ENCODE peak calls at places on chromosomes 12 and 14, in six cellular contexts. M is WTC11, H is K562, X is A549, J is HepG2, E is H1. U is an unnamed sample.

GRCh38 chr14:92926180-92926845 is 3.4 kb downstream of the CHGA start:
- DNase-seq in X (no peak), J (no peak), E (no peak), H (no peak), M (no peak), U (no peak)

GRCh38 chr12:72273499-72273837 is 1.3 kb downstream of the TRHDE start:
- DNase-seq in M (peak), H (no peak), E (no peak), X (no peak), J (no peak), U (no peak)

GRCh38 chr14:38867561-38868150 is 235.4 kb downstream of the SEC23A start:
- DNase-seq in X (peak), J (peak), M (peak), E (peak), H (peak), U (peak)

GRCh38 chr12:132127041-132127440 is 17.1 kb downstream of the DDX51 start:
- DNase-seq in E (no peak), X (no peak), H (no peak), J (no peak), M (no peak), U (no peak)

GRCh38 chr14:70622111-70622712 is 19.5 kb upstream of the TTC9 start:
- DNase-seq in X (peak), J (peak), H (no peak), M (peak), E (no peak), U (peak)

GRCh38 chr12:120474092-120474960 is 4.8 kb upstream of the SRSF9 start:
- DNase-seq in M (no peak), X (peak), J (no peak), E (no peak), H (peak), U (peak)

GRCh38 chr12:113103756-113104450 is 31.7 kb downstream of the RASAL1 start:
- DNase-seq in M (peak), X (peak), E (peak), J (peak), H (peak), U (no peak)

GRCh38 chr12:95788637-95789036 is 1.9 kb downstream of the NTN4 start:
- DNase-seq in J (no peak), M (no peak), X (no peak), E (no peak), H (no peak), U (peak)

GRCh38 chr12:12714276-12715001 is 2.7 kb upstream of the CDKN1B start:
- DNase-seq in X (peak), M (no peak), H (no peak), E (no peak), J (no peak), U (peak)

GRCh38 chr12:89756638-89757321 is 48.1 kb upstream of the ATP2B1 start:
- DNase-seq in E (no peak), M (no peak), X (peak), H (peak), J (peak), U (peak)

GRCh38 chr12:42473130-42473529 is 116.4 kb downstream of the PRICKLE1 start:
- DNase-seq in J (no peak), H (no peak), M (no peak), X (no peak), E (no peak), U (no peak)

GRCh38 chr12:99059824-99060526 is 414.9 kb downstream of the APAF1 start:
- DNase-seq in M (no peak), X (no peak), J (no peak), E (no peak), H (no peak), U (no peak)

GRCh38 chr14:60753264-60754126 is 18.9 kb downstream of the MNAT1 start:
- DNase-seq in H (no peak), J (no peak), X (no peak), E (no peak), M (no peak), U (no peak)

GRCh38 chr12:129886541-129886940 is 17.3 kb downstream of the TMEM132D start:
- DNase-seq in X (no peak), M (no peak), E (no peak), J (no peak), H (no peak), U (no peak)

GRCh38 chr14:100826371-100827139 is 637 bp downstream of the MEG3 start:
- DNase-seq in H (no peak), J (no peak), M (no peak), E (no peak), X (no peak), U (peak)

GRCh38 chr14:68293404-68293803 is 473.8 kb downstream of the RAD51B start:
- DNase-seq in H (no peak), E (no peak), X (no peak), J (no peak), M (no peak), U (peak)

GRCh38 chr14:68292467-68293334 is 473.1 kb downstream of the RAD51B start:
- DNase-seq in J (no peak), X (no peak), E (no peak), H (no peak), M (no peak), U (no peak)

GRCh38 chr14:68297871-68298468 is 478.4 kb downstream of the RAD51B start:
- DNase-seq in X (peak), J (peak), M (peak), H (no peak), E (peak), U (peak)

GRCh38 chr14:68297011-68297410 is 477.4 kb downstream of the RAD51B start:
- DNase-seq in H (no peak), X (no peak), E (no peak), M (no peak), J (no peak), U (no peak)

GRCh38 chr14:68295316-68295816 is 475.8 kb downstream of the RAD51B start:
- DNase-seq in X (no peak), M (peak), E (no peak), J (peak), H (peak), U (no peak)
- TF ChIP-seq JUN in X (no peak), M (no peak), E (no peak), J (no peak), H (peak), U (no peak)

GRCh38 chr12:125356111-125356510 is 290.9 kb downstream of the AACS start:
- DNase-seq in J (no peak), X (no peak), M (no peak), H (no peak), E (no peak), U (no peak)

GRCh38 chr12:125346361-125346760 is 281.1 kb downstream of the AACS start:
- DNase-seq in H (no peak), M (no peak), E (peak), J (no peak), X (no peak), U (no peak)

GRCh38 chr12:125355614-125356013 is 290.4 kb downstream of the AACS start:
- DNase-seq in H (no peak), M (no peak), J (no peak), X (no peak), E (no peak), U (no peak)

GRCh38 chr12:125357561-125357960 is 292.3 kb downstream of the AACS start:
- DNase-seq in J (no peak), M (no peak), E (no peak), X (no peak), H (no peak), U (no peak)

GRCh38 chr12:125351788-125352187 is 286.6 kb downstream of the AACS start:
- DNase-seq in E (no peak), J (no peak), X (no peak), H (no peak), M (no peak), U (no peak)
- TF ChIP-seq JUN in E (no peak), J (no peak), X (no peak), H (no peak), M (no peak), U (no peak)

DNA sequence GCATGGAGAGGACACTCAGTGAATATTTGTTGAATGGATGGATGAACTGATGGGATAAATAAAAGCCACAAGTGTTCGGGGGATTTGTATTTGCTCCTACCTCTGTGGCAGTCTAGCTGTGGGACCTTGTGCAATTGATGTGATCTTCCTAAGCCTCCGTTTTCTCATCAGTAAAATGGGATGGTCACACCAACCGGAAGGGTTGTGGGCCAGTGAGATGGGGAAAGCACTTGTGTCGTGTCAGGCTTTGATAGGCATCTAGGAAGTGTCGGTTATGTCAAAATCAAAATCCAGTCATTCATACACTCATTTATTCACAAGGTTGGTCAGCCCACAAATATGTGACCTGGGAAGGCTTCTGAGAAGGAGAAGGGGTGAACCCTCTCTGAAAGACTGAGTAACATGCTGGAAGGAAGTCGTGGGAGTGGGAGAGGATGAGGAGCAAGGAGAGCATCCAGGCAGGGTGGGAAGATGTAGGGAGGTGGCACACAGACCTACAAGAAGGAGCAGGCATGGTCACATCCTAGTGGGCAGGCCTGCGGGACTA is 7.8 kb upstream of the SERPINA9 start:
- DNase-seq in M (no peak), H (no peak), E (no peak), X (no peak), J (no peak), U (no peak)
- TF ChIP-seq JUN in M (no peak), H (no peak), E (no peak), X (no peak), J (no peak), U (no peak)

GRCh38 chr12:119178544-119179334 is at the start of gene HSPB8:
- DNase-seq in M (peak), E (no peak), J (peak), H (peak), X (peak), U (peak)
- TF ChIP-seq JUN in M (no peak), E (no peak), J (no peak), H (no peak), X (no peak), U (no peak)

DNA sequence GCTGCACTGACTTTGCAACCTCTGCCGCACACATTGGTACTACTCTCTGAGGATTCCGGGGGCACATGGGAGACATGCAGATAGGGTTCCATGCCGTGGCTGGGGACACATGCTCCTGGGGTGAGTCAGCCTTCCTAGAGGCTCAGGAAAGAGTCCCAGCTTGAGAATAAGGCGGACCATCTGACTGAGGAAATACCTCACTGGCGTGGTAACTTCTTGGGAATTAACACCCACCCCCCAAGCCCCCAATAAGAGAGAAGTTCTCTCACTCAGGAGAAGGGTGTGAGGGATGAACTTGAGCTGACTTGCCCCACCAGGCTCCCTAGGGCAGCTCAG is 23.2 kb downstream of the PLXNC1 start:
- DNase-seq in J (no peak), M (no peak), E (no peak), X (no peak), H (no peak), U (no peak)
- TF ChIP-seq JUN in J (no peak), M (no peak), E (no peak), X (no peak), H (no peak), U (no peak)

DNA sequence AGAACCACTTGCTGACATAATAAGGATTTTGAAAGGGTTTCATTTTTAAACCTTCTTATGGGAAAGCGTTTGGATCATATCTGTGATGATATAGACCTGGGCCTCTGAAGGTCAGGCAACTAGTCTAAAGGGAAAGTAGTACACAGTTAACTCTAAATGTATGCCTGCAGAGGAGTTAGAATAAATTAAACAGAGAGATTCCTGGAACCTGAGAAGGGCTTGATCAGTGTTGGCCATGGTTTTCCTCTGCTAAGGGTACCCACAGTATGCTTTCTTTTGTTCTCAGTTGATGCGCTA is 14.4 kb upstream of the POLR3B start:
- DNase-seq in X (no peak), M (no peak), E (no peak), H (no peak), J (no peak), U (no peak)
- TF ChIP-seq JUN in X (no peak), M (no peak), E (no peak), H (no peak), J (no peak), U (no peak)